ENCODE peak calls at places on chromosomes 3 and 15, in six cellular contexts. J, W, O, V, C and K are unnamed samples.

GRCh38 chr3:10527295-10528016 is 22.1 kb upstream of the ATP2B2 start:
- DNase-seq in C (no peak), O (no peak), J (no peak), V (no peak), W (no peak), K (no peak)

GRCh38 chr3:127884069-127884468 is 31.0 kb upstream of the KBTBD12 start:
- DNase-seq in J (no peak), W (no peak), O (no peak), V (no peak), C (no peak), K (no peak)

GRCh38 chr15:62603757-62604156 is 438.7 kb upstream of the C2CD4B start:
- DNase-seq in W (no peak), C (no peak), O (no peak), J (no peak), V (no peak), K (no peak)

GRCh38 chr3:9009976-9010545 is 46.8 kb upstream of the RAD18 start:
- DNase-seq in O (no peak), C (no peak), V (no peak), J (no peak), W (no peak), K (no peak)

GRCh38 chr15:89836255-89837133 is 21.8 kb upstream of the ANPEP start:
- DNase-seq in O (no peak), V (peak), C (peak), J (no peak), W (no peak), K (no peak)

GRCh38 chr3:45477026-45477725 is 88.8 kb downstream of the LARS2 start:
- DNase-seq in V (peak), J (no peak), C (no peak), W (no peak), O (no peak), K (no peak)

GRCh38 chr15:35450492-35450891 is 95.5 kb downstream of the DPH6 start:
- DNase-seq in J (no peak), C (no peak), W (peak), O (no peak), V (peak), K (no peak)

GRCh38 chr3:115512565-115513410 is 110.5 kb upstream of the GAP43 start:
- DNase-seq in O (no peak), C (peak), V (peak), W (peak), J (no peak), K (no peak)

GRCh38 chr3:33061782-33062181 is 35.2 kb downstream of the GLB1 start:
- DNase-seq in C (no peak), J (peak), O (no peak), V (peak), W (no peak), K (no peak)

GRCh38 chr3:119279101-119279554 is 15.1 kb upstream of the ARHGAP31 start:
- DNase-seq in V (no peak), C (no peak), J (no peak), W (peak), O (no peak), K (no peak)

GRCh38 chr15:100628746-100629145 is 26.4 kb downstream of the ASB7 start:
- DNase-seq in W (no peak), C (no peak), O (no peak), J (no peak), V (no peak), K (no peak)

GRCh38 chr3:176522436-176522835 is 674.8 kb downstream of the TBL1XR1 start:
- DNase-seq in C (no peak), V (no peak), W (no peak), O (no peak), J (no peak), K (no peak)

GRCh38 chr15:39786444-39787056 is 3.9 kb upstream of the FSIP1 start:
- DNase-seq in J (no peak), V (peak), W (no peak), C (peak), O (no peak), K (no peak)

GRCh38 chr3:132592211-132592610 is 4.9 kb upstream of the ACKR4 start:
- DNase-seq in J (no peak), W (no peak), V (no peak), O (no peak), C (no peak), K (no peak)

GRCh38 chr3:103440539-103441113 is 1005.8 kb downstream of the ZPLD1 start:
- DNase-seq in W (no peak), O (no peak), C (peak), J (no peak), V (peak), K (no peak)

GRCh38 chr3:59425371-59425770 is 375.5 kb upstream of the CFAP20DC start:
- DNase-seq in C (no peak), J (no peak), W (peak), O (no peak), V (peak), K (no peak)